ENCODE peak calls at places on chromosomes 13 and 19, in four cellular contexts. C, N, O and W are unnamed samples.
A peak's percentile ranks its signal among the peaks of the same experiment; 100 is the strongest.

GRCh38 chr19:49391581-49392399 is 3.7 kb downstream of the KASH5 start:
- DNase-seq in N (no peak), O (peak; percentile 55), C (peak; percentile 37), W (peak; percentile 40)

GRCh38 chr13:47111499-47111898 is 214.6 kb upstream of the HTR2A start:
- DNase-seq in C (no peak), O (no peak), N (no peak), W (no peak)

GRCh38 chr13:29917573-29918091 is 67.2 kb upstream of the UBL3 start:
- DNase-seq in N (no peak), O (no peak), C (no peak), W (no peak)

GRCh38 chr19:45446295-45446694 is 21.5 kb upstream of the FOSB start:
- DNase-seq in C (no peak), O (no peak), N (no peak), W (no peak)

GRCh38 chr19:16139752-16140151 is 3.7 kb upstream of the HSH2D start:
- DNase-seq in N (no peak), C (no peak), O (no peak), W (no peak)

GRCh38 chr13:29464105-29464679 is 131.3 kb downstream of the SLC7A1 start:
- DNase-seq in O (no peak), N (no peak), C (no peak), W (no peak)

GRCh38 chr13:106348032-106348431 is 187.4 kb downstream of the EFNB2 start:
- DNase-seq in C (no peak), O (no peak), N (no peak), W (no peak)

GRCh38 chr19:44758596-44758995 is 10.1 kb downstream of the BCL3 start:
- DNase-seq in O (no peak), C (no peak), N (no peak), W (no peak)

GRCh38 chr19:33486936-33487793 is 34.4 kb downstream of the PEPD start:
- DNase-seq in O (no peak), N (no peak), C (no peak), W (no peak)

GRCh38 chr13:95541308-95541707 is 11.2 kb upstream of the CLDN10 start:
- DNase-seq in C (no peak), O (no peak), N (no peak), W (no peak)